ENCODE peak calls at places on chromosomes 11 and 22, in ten cellular contexts. T is fibroblast of the conjunctiva, X is fibroblast of pulmonary artery, E is bronchial epithelial cell, S is heart left ventricle, L is KBM-7, Z is NCI-H1417 treated with DMSO at 0.1 percent for 48 hours, N is neural progenitor cell, I is AG10803, M is T-helper 2 cell. V is an unnamed sample.

GRCh38 chr22:41668971-41669911 is 19.4 kb downstream of the SNU13 start:
- DNase-seq in Z (no peak), T (no peak), M (no peak), L (no peak), N (no peak), E (no peak), S (no peak), I (peak), X (peak), V (no peak)

GRCh38 chr22:37019309-37020191 is at the start of the genes MPST and TST:
- DNase-seq in N (peak), I (peak), S (peak), E (no peak), M (peak), X (peak), T (no peak), L (peak), Z (no peak), V (peak)

GRCh38 chr11:57604289-57605010 is 7.0 kb downstream of the SERPING1 start:
- DNase-seq in S (no peak), L (peak), I (no peak), X (no peak), T (no peak), N (no peak), Z (no peak), M (no peak), E (no peak), V (no peak)

GRCh38 chr11:116732740-116733385 is 39.9 kb downstream of the BUD13 start:
- DNase-seq in N (peak), I (peak), L (peak), E (peak), Z (no peak), T (peak), M (peak), S (peak), X (peak), V (peak)

GRCh38 chr11:111731839-111732238 is 34.4 kb downstream of the PPP2R1B start:
- DNase-seq in L (no peak), I (no peak), X (no peak), M (no peak), T (no peak), N (no peak), Z (no peak), S (no peak), E (no peak), V (no peak)

GRCh38 chr11:28105869-28106268 is 2.1 kb downstream of the KIF18A start:
- DNase-seq in I (no peak), N (no peak), X (no peak), S (no peak), M (no peak), Z (no peak), L (no peak), E (no peak), T (no peak), V (no peak)

GRCh38 chr11:62708423-62709261 is 1.2 kb downstream of the GNG3 start:
- DNase-seq in I (no peak), N (no peak), S (peak), T (no peak), M (peak), X (no peak), Z (peak), E (peak), L (no peak), V (peak)

GRCh38 chr11:95720219-95720618 is 69.4 kb downstream of the FAM76B start:
- DNase-seq in N (no peak), L (peak), M (no peak), I (no peak), T (no peak), X (no peak), S (no peak), E (no peak), Z (no peak), V (no peak)

GRCh38 chr11:1746956-1747752 is 3.2 kb downstream of the IFITM10 start:
- DNase-seq in Z (no peak), I (no peak), X (no peak), E (no peak), T (no peak), M (no peak), N (no peak), S (no peak), L (no peak), V (no peak)

GRCh38 chr22:45999379-45999971 is 22.5 kb upstream of the WNT7B start:
- DNase-seq in X (no peak), Z (peak), E (no peak), N (no peak), L (no peak), I (no peak), T (no peak), S (no peak), M (no peak), V (no peak)

GRCh38 chr11:35563413-35564245 is 38.2 kb upstream of the PAMR1 start:
- DNase-seq in E (no peak), M (no peak), I (peak), S (no peak), L (no peak), N (no peak), T (no peak), Z (no peak), X (no peak), V (no peak)

GRCh38 chr11:12831471-12832202 is 157.4 kb downstream of the TEAD1 start:
- DNase-seq in E (peak), M (no peak), I (no peak), N (no peak), X (no peak), L (no peak), Z (peak), T (no peak), S (no peak), V (no peak)

GRCh38 chr11:65066315-65066714 is 8.0 kb upstream of the NAALADL1 start:
- DNase-seq in I (no peak), Z (no peak), X (no peak), S (no peak), E (no peak), L (no peak), N (no peak), T (no peak), M (no peak), V (no peak)

GRCh38 chr22:35918466-35918865 is 110.2 kb downstream of the RBFOX2 start:
- DNase-seq in E (no peak), I (peak), X (peak), M (no peak), Z (no peak), L (no peak), T (peak), S (no peak), N (peak), V (no peak)

GRCh38 chr11:69173326-69173725 is 17.6 kb downstream of the SMIM38 start:
- DNase-seq in E (no peak), Z (no peak), I (peak), L (no peak), M (no peak), S (no peak), T (no peak), N (no peak), X (no peak), V (no peak)

GRCh38 chr11:81098471-81098870 is 1635.2 kb downstream of the FAM181B start:
- DNase-seq in T (no peak), I (no peak), Z (no peak), S (no peak), L (no peak), X (no peak), E (no peak), N (no peak), M (no peak), V (no peak)

GRCh38 chr11:131099013-131099412 is 182.7 kb upstream of the SNX19 start:
- DNase-seq in M (no peak), E (peak), Z (no peak), T (no peak), N (no peak), I (peak), S (no peak), X (peak), L (no peak), V (no peak)

GRCh38 chr22:49295465-49295743 is 532.3 kb downstream of the BRD1 start:
- DNase-seq in N (no peak), T (no peak), X (no peak), L (no peak), Z (no peak), E (no peak), S (no peak), I (no peak), M (no peak), V (no peak)

V was measured in activated T-helper 1 cell treated with Interleukin-2 at 50 U/mL for 16 hours.